ENCODE peak calls at places on chromosomes 11 and 22, in five cellular contexts. H, B, L, K and D are unnamed samples.

GRCh38 chr11:57504511-57504910 is 11.0 kb downstream of the SLC43A1 start:
- DNase-seq in H (no peak), K (no peak), B (no peak), L (no peak), D (no peak)

GRCh38 chr22:27175444-27175843 is 518.1 kb downstream of the MIAT start:
- DNase-seq in B (no peak), H (no peak), K (no peak), L (no peak), D (no peak)

GRCh38 chr11:64266339-64266738 is 15.0 kb downstream of the PLCB3 start:
- DNase-seq in B (peak), H (no peak), K (no peak), L (no peak), D (no peak)

GRCh38 chr11:33533668-33534067 is 167.0 kb downstream of the C11orf91 start:
- DNase-seq in H (no peak), K (no peak), L (no peak), B (peak), D (no peak)

GRCh38 chr11:11841121-11841604 is 609 bp upstream of the USP47 start:
- DNase-seq in L (no peak), K (peak), H (no peak), B (peak), D (no peak)

GRCh38 chr22:45462034-45462655 is 40.5 kb upstream of the FBLN1 start:
- DNase-seq in K (no peak), L (no peak), B (no peak), H (no peak), D (no peak)

GRCh38 chr22:50083462-50084081 is 1.7 kb downstream of the MLC1 start:
- DNase-seq in B (no peak), L (no peak), K (no peak), H (no peak), D (no peak)

GRCh38 chr11:70872299-70872698 is 380.1 kb downstream of the SHANK2 start:
- DNase-seq in H (no peak), L (no peak), K (no peak), B (no peak), D (no peak)

GRCh38 chr11:68798221-68798813 is 43.4 kb downstream of the CPT1A start:
- DNase-seq in K (peak), H (peak), B (peak), L (no peak), D (peak)

GRCh38 chr22:22746963-22747933 is 102.8 kb downstream of the GGTLC2 start:
- DNase-seq in K (no peak), B (no peak), H (no peak), L (no peak), D (no peak)

GRCh38 chr11:13120691-13121090 is 111.6 kb downstream of the RASSF10 start:
- DNase-seq in L (no peak), B (peak), H (no peak), K (no peak), D (no peak)

GRCh38 chr11:19723572-19724342 is 11.1 kb downstream of the NAV2 start:
- DNase-seq in B (peak), H (peak), L (no peak), K (no peak), D (no peak)

GRCh38 chr22:45200862-45201511 is 37.3 kb downstream of the NUP50 start:
- DNase-seq in H (no peak), K (no peak), L (no peak), B (peak), D (no peak)

GRCh38 chr11:119782021-119782420 is 53.0 kb upstream of the NECTIN1 start:
- DNase-seq in L (no peak), B (no peak), H (no peak), K (no peak), D (no peak)

GRCh38 chr22:45428391-45429385 is 15.2 kb downstream of the RIBC2 start:
- DNase-seq in L (no peak), K (no peak), H (no peak), B (no peak), D (no peak)

GRCh38 chr22:25365491-25366261 is 146.2 kb downstream of the CRYBB2 start:
- DNase-seq in H (no peak), B (no peak), L (no peak), K (no peak), D (no peak)

GRCh38 chr11:123354371-123354770 is 75.7 kb upstream of the GRAMD1B start:
- DNase-seq in B (no peak), H (no peak), L (no peak), K (no peak), D (no peak)

GRCh38 chr11:37712246-37712645 is 1114.2 kb upstream of the RAG2 start:
- DNase-seq in B (peak), K (no peak), L (no peak), H (no peak), D (no peak)

GRCh38 chr11:6474806-6475500 is 1.2 kb upstream of the TRIM3 start:
- DNase-seq in L (no peak), B (no peak), K (no peak), H (no peak), D (no peak)

GRCh38 chr11:69867076-69868002 is 48.1 kb upstream of the FGF3 start:
- DNase-seq in K (no peak), B (peak), L (no peak), H (no peak), D (no peak)

GRCh38 chr22:26713823-26714449 is 56.5 kb downstream of the MIAT start:
- DNase-seq in L (no peak), B (peak), K (no peak), H (no peak), D (no peak)

GRCh38 chr11:78074756-78075155 is 4.9 kb downstream of the NDUFC2 start:
- DNase-seq in B (no peak), K (no peak), H (no peak), L (no peak), D (no peak)

GRCh38 chr22:46286941-46287872 is 9.5 kb upstream of the GTSE1 start:
- DNase-seq in H (no peak), L (no peak), K (no peak), B (no peak), D (no peak)

GRCh38 chr11:15309296-15309695 is 194.6 kb downstream of the INSC start:
- DNase-seq in K (no peak), B (peak), L (no peak), H (no peak), D (no peak)

GRCh38 chr22:37228106-37229011 is 15.7 kb downstream of the RAC2 start:
- DNase-seq in B (no peak), H (no peak), L (no peak), K (no peak), D (no peak)